ENCODE peak calls at places on chromosomes 12 and 14, in seven cellular contexts. One of them, this sample, is unnamed.

GRCh38 chr12:121535150-121536057 is 45.4 kb downstream of the KDM2B start:
- DNase-seq in cardiac muscle cell: no peak
- DNase-seq in psoas muscle: no peak
- DNase-seq in BE2C: no peak
- DNase-seq in AG10803: no peak
- DNase-seq in choroid plexus epithelial cell: no peak
- DNase-seq in mammary epithelial cell: no peak
- DNase-seq in this sample: no peak

GRCh38 chr14:24071836-24072420 is 566 bp downstream of the CPNE6 start:
- DNase-seq in BE2C: no peak
- DNase-seq in cardiac muscle cell: no peak
- DNase-seq in mammary epithelial cell: no peak
- DNase-seq in choroid plexus epithelial cell: no peak
- DNase-seq in AG10803: no peak
- DNase-seq in psoas muscle: no peak
- DNase-seq in this sample: no peak

GRCh38 chr14:88005978-88006851 is 1.3 kb downstream of the GPR65 start:
- DNase-seq in AG10803: peak
- DNase-seq in mammary epithelial cell: no peak
- DNase-seq in BE2C: no peak
- DNase-seq in cardiac muscle cell: no peak
- DNase-seq in psoas muscle: no peak
- DNase-seq in choroid plexus epithelial cell: no peak
- DNase-seq in this sample: no peak

GRCh38 chr14:100054553-100055075 is 10.6 kb upstream of the EVL start:
- DNase-seq in psoas muscle: no peak
- DNase-seq in choroid plexus epithelial cell: no peak
- DNase-seq in AG10803: no peak
- DNase-seq in cardiac muscle cell: no peak
- DNase-seq in BE2C: no peak
- DNase-seq in mammary epithelial cell: no peak
- DNase-seq in this sample: no peak

GRCh38 chr12:66066071-66066928 is 64.2 kb downstream of the LLPH start:
- DNase-seq in AG10803: peak
- DNase-seq in cardiac muscle cell: peak
- DNase-seq in choroid plexus epithelial cell: peak
- DNase-seq in mammary epithelial cell: peak
- DNase-seq in BE2C: no peak
- DNase-seq in psoas muscle: no peak
- DNase-seq in this sample: peak

GRCh38 chr12:18496156-18496555 is 234.8 kb downstream of the PIK3C2G start:
- DNase-seq in choroid plexus epithelial cell: peak
- DNase-seq in cardiac muscle cell: peak
- DNase-seq in AG10803: no peak
- DNase-seq in mammary epithelial cell: no peak
- DNase-seq in BE2C: no peak
- DNase-seq in psoas muscle: no peak
- DNase-seq in this sample: peak

GRCh38 chr12:93526786-93527428 is 45.6 kb upstream of the SOCS2 start:
- DNase-seq in AG10803: peak
- DNase-seq in BE2C: no peak
- DNase-seq in cardiac muscle cell: peak
- DNase-seq in psoas muscle: no peak
- DNase-seq in choroid plexus epithelial cell: peak
- DNase-seq in mammary epithelial cell: peak
- DNase-seq in this sample: peak

GRCh38 chr12:104604070-104604994 is 147.6 kb downstream of the CHST11 start:
- DNase-seq in AG10803: peak
- DNase-seq in BE2C: peak
- DNase-seq in psoas muscle: peak
- DNase-seq in cardiac muscle cell: peak
- DNase-seq in mammary epithelial cell: peak
- DNase-seq in choroid plexus epithelial cell: peak
- DNase-seq in this sample: peak

GRCh38 chr12:104282109-104282508 is 21.4 kb upstream of the EID3 start:
- DNase-seq in mammary epithelial cell: no peak
- DNase-seq in BE2C: no peak
- DNase-seq in AG10803: no peak
- DNase-seq in psoas muscle: no peak
- DNase-seq in cardiac muscle cell: peak
- DNase-seq in choroid plexus epithelial cell: peak
- DNase-seq in this sample: no peak

GRCh38 chr14:44291516-44291915 is 215.6 kb downstream of the FSCB start:
- DNase-seq in BE2C: no peak
- DNase-seq in cardiac muscle cell: no peak
- DNase-seq in choroid plexus epithelial cell: no peak
- DNase-seq in psoas muscle: no peak
- DNase-seq in AG10803: no peak
- DNase-seq in mammary epithelial cell: no peak
- DNase-seq in this sample: no peak

GRCh38 chr12:52506858-52507715 is 13.1 kb downstream of the KRT5 start:
- DNase-seq in psoas muscle: no peak
- DNase-seq in mammary epithelial cell: peak
- DNase-seq in AG10803: peak
- DNase-seq in choroid plexus epithelial cell: peak
- DNase-seq in cardiac muscle cell: peak
- DNase-seq in BE2C: no peak
- DNase-seq in this sample: peak

GRCh38 chr12:103933237-103933636 is 3.0 kb downstream of the HSP90B1 start:
- DNase-seq in mammary epithelial cell: no peak
- DNase-seq in BE2C: no peak
- DNase-seq in psoas muscle: no peak
- DNase-seq in AG10803: no peak
- DNase-seq in choroid plexus epithelial cell: peak
- DNase-seq in cardiac muscle cell: no peak
- DNase-seq in this sample: no peak

GRCh38 chr12:108147279-108147678 is 18.2 kb downstream of the WSCD2 start:
- DNase-seq in mammary epithelial cell: no peak
- DNase-seq in psoas muscle: no peak
- DNase-seq in cardiac muscle cell: no peak
- DNase-seq in BE2C: no peak
- DNase-seq in AG10803: no peak
- DNase-seq in choroid plexus epithelial cell: no peak
- DNase-seq in this sample: no peak

GRCh38 chr12:122326597-122326996 is 60.3 kb upstream of the VPS33A start:
- DNase-seq in mammary epithelial cell: no peak
- DNase-seq in psoas muscle: no peak
- DNase-seq in BE2C: no peak
- DNase-seq in AG10803: no peak
- DNase-seq in cardiac muscle cell: peak
- DNase-seq in choroid plexus epithelial cell: peak
- DNase-seq in this sample: no peak

GRCh38 chr12:7431993-7432685 is 11.8 kb downstream of the CD163L1 start:
- DNase-seq in choroid plexus epithelial cell: no peak
- DNase-seq in AG10803: peak
- DNase-seq in BE2C: no peak
- DNase-seq in cardiac muscle cell: no peak
- DNase-seq in psoas muscle: no peak
- DNase-seq in mammary epithelial cell: no peak
- DNase-seq in this sample: peak

GRCh38 chr12:89351489-89352241 is 636 bp downstream of the DUSP6 start:
- DNase-seq in BE2C: peak
- DNase-seq in psoas muscle: peak
- DNase-seq in cardiac muscle cell: peak
- DNase-seq in AG10803: peak
- DNase-seq in choroid plexus epithelial cell: peak
- DNase-seq in mammary epithelial cell: no peak
- DNase-seq in this sample: no peak

GRCh38 chr12:32874083-32874482 is 22.5 kb downstream of the PKP2 start:
- DNase-seq in mammary epithelial cell: no peak
- DNase-seq in psoas muscle: no peak
- DNase-seq in cardiac muscle cell: no peak
- DNase-seq in BE2C: no peak
- DNase-seq in choroid plexus epithelial cell: no peak
- DNase-seq in AG10803: no peak
- DNase-seq in this sample: no peak

GRCh38 chr14:52961060-52961639 is 10.3 kb upstream of the FERMT2 start:
- DNase-seq in AG10803: peak
- DNase-seq in mammary epithelial cell: peak
- DNase-seq in BE2C: peak
- DNase-seq in cardiac muscle cell: peak
- DNase-seq in choroid plexus epithelial cell: peak
- DNase-seq in psoas muscle: peak
- DNase-seq in this sample: peak

GRCh38 chr12:7032990-7033389 is 14.7 kb upstream of the LPCAT3 start:
- DNase-seq in psoas muscle: no peak
- DNase-seq in cardiac muscle cell: no peak
- DNase-seq in choroid plexus epithelial cell: no peak
- DNase-seq in mammary epithelial cell: no peak
- DNase-seq in BE2C: no peak
- DNase-seq in AG10803: no peak
- DNase-seq in this sample: no peak

GRCh38 chr12:70178038-70178437 is 65.2 kb upstream of the CNOT2 start:
- DNase-seq in psoas muscle: no peak
- DNase-seq in mammary epithelial cell: peak
- DNase-seq in AG10803: peak
- DNase-seq in BE2C: no peak
- DNase-seq in cardiac muscle cell: peak
- DNase-seq in choroid plexus epithelial cell: peak
- DNase-seq in this sample: peak

GRCh38 chr14:63186453-63186852 is 17.8 kb upstream of the RHOJ start:
- DNase-seq in choroid plexus epithelial cell: peak
- DNase-seq in BE2C: no peak
- DNase-seq in cardiac muscle cell: peak
- DNase-seq in AG10803: peak
- DNase-seq in psoas muscle: no peak
- DNase-seq in mammary epithelial cell: no peak
- DNase-seq in this sample: peak
- H3K4me3 ChIP-seq in choroid plexus epithelial cell: no peak
- H3K4me3 ChIP-seq in BE2C: no peak
- H3K4me3 ChIP-seq in cardiac muscle cell: no peak
- H3K4me3 ChIP-seq in AG10803: no peak
- H3K4me3 ChIP-seq in psoas muscle: no peak
- H3K4me3 ChIP-seq in mammary epithelial cell: no peak
- H3K4me3 ChIP-seq in this sample: no peak

GRCh38 chr12:64610660-64611429 is 550 bp downstream of the RASSF3 start:
- DNase-seq in cardiac muscle cell: peak
- DNase-seq in AG10803: peak
- DNase-seq in psoas muscle: peak
- DNase-seq in mammary epithelial cell: peak
- DNase-seq in choroid plexus epithelial cell: peak
- DNase-seq in BE2C: peak
- DNase-seq in this sample: peak

GRCh38 chr12:64609543-64610091 is 678 bp upstream of the RASSF3 start:
- DNase-seq in psoas muscle: no peak
- DNase-seq in BE2C: peak
- DNase-seq in choroid plexus epithelial cell: peak
- DNase-seq in AG10803: no peak
- DNase-seq in mammary epithelial cell: peak
- DNase-seq in cardiac muscle cell: peak
- DNase-seq in this sample: peak

GRCh38 chr12:64610092-64610659 is at the start of gene RASSF3:
- DNase-seq in mammary epithelial cell: peak
- DNase-seq in psoas muscle: peak
- DNase-seq in cardiac muscle cell: peak
- DNase-seq in BE2C: peak
- DNase-seq in choroid plexus epithelial cell: peak
- DNase-seq in AG10803: peak
- DNase-seq in this sample: peak

GRCh38 chr12:64611430-64612286 is 1.4 kb downstream of the RASSF3 start:
- DNase-seq in BE2C: peak
- DNase-seq in choroid plexus epithelial cell: peak
- DNase-seq in psoas muscle: no peak
- DNase-seq in cardiac muscle cell: peak
- DNase-seq in mammary epithelial cell: peak
- DNase-seq in AG10803: peak
- DNase-seq in this sample: peak

GRCh38 chr12:64612843-64613242 is 2.5 kb downstream of the RASSF3 start:
- DNase-seq in BE2C: no peak
- DNase-seq in psoas muscle: no peak
- DNase-seq in AG10803: peak
- DNase-seq in cardiac muscle cell: no peak
- DNase-seq in mammary epithelial cell: no peak
- DNase-seq in choroid plexus epithelial cell: peak
- DNase-seq in this sample: peak
- H3K4me3 ChIP-seq in BE2C: peak
- H3K4me3 ChIP-seq in psoas muscle: peak
- H3K4me3 ChIP-seq in AG10803: no peak
- H3K4me3 ChIP-seq in cardiac muscle cell: no peak
- H3K4me3 ChIP-seq in mammary epithelial cell: no peak
- H3K4me3 ChIP-seq in choroid plexus epithelial cell: no peak
- H3K4me3 ChIP-seq in this sample: peak

GRCh38 chr12:78863482-78864427 is 819 bp upstream of the SYT1 start:
- DNase-seq in AG10803: peak
- DNase-seq in choroid plexus epithelial cell: peak
- DNase-seq in mammary epithelial cell: peak
- DNase-seq in cardiac muscle cell: peak
- DNase-seq in BE2C: peak
- DNase-seq in psoas muscle: peak
- DNase-seq in this sample: peak
- H3K4me3 ChIP-seq in AG10803: peak
- H3K4me3 ChIP-seq in choroid plexus epithelial cell: peak
- H3K4me3 ChIP-seq in mammary epithelial cell: peak
- H3K4me3 ChIP-seq in cardiac muscle cell: peak
- H3K4me3 ChIP-seq in BE2C: peak
- H3K4me3 ChIP-seq in psoas muscle: peak
- H3K4me3 ChIP-seq in this sample: peak

DNA sequence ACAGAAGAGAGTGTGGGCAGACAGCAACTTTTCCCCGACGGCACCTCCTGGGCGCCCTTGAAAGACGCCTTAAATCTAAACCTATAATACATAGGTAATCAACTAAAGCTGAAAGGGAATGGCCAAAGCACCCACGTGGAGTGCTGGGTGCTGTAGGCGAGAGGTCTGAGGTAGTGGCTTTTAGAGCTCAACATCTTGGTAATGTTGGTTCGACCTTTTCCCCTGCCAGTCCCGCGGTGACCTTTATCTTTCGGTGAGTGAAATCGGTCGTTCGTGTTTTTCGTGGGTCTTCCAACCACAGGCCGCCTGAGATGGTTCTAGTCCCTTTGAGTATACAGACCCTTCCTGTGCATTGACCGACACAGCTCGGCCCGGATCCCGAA is 9.1 kb downstream of the OR6S1 start:
- DNase-seq in BE2C: peak
- DNase-seq in choroid plexus epithelial cell: no peak
- DNase-seq in psoas muscle: no peak
- DNase-seq in mammary epithelial cell: peak
- DNase-seq in cardiac muscle cell: no peak
- DNase-seq in AG10803: no peak
- DNase-seq in this sample: no peak
- H3K4me3 ChIP-seq in BE2C: peak
- H3K4me3 ChIP-seq in choroid plexus epithelial cell: peak
- H3K4me3 ChIP-seq in psoas muscle: peak
- H3K4me3 ChIP-seq in mammary epithelial cell: peak
- H3K4me3 ChIP-seq in cardiac muscle cell: peak
- H3K4me3 ChIP-seq in AG10803: peak
- H3K4me3 ChIP-seq in this sample: peak

GRCh38 chr14:62921466-62921865 is 123.8 kb downstream of the KCNH5 start:
- DNase-seq in psoas muscle: no peak
- DNase-seq in BE2C: no peak
- DNase-seq in cardiac muscle cell: peak
- DNase-seq in AG10803: no peak
- DNase-seq in choroid plexus epithelial cell: no peak
- DNase-seq in mammary epithelial cell: no peak
- DNase-seq in this sample: no peak
- H3K4me3 ChIP-seq in psoas muscle: no peak
- H3K4me3 ChIP-seq in BE2C: no peak
- H3K4me3 ChIP-seq in cardiac muscle cell: no peak
- H3K4me3 ChIP-seq in AG10803: no peak
- H3K4me3 ChIP-seq in choroid plexus epithelial cell: no peak
- H3K4me3 ChIP-seq in mammary epithelial cell: no peak
- H3K4me3 ChIP-seq in this sample: no peak